ENCODE peak calls at places on chromosomes 13 and 19, in five cellular contexts. One of them, this sample, is unnamed.

GRCh38 chr13:111031531-111031961 is 83.6 kb upstream of the ARHGEF7 start:
- DNase-seq in AG09309: peak; percentile 88
- DNase-seq in choroid plexus epithelial cell: peak; percentile 60
- DNase-seq in T1000: peak; percentile 86
- DNase-seq in left cardiac atrium: no peak
- DNase-seq in this sample: peak; percentile 62

GRCh38 chr13:99382428-99383133 is 75.4 kb upstream of the GPR183 start:
- DNase-seq in AG09309: no peak
- DNase-seq in choroid plexus epithelial cell: no peak
- DNase-seq in T1000: no peak
- DNase-seq in left cardiac atrium: no peak
- DNase-seq in this sample: no peak

GRCh38 chr13:32897296-32897695 is 118.9 kb upstream of the KL start:
- DNase-seq in AG09309: no peak
- DNase-seq in choroid plexus epithelial cell: no peak
- DNase-seq in T1000: no peak
- DNase-seq in left cardiac atrium: no peak
- DNase-seq in this sample: no peak

GRCh38 chr13:109646423-109646822 is 140.0 kb downstream of the IRS2 start:
- DNase-seq in AG09309: no peak
- DNase-seq in choroid plexus epithelial cell: no peak
- DNase-seq in T1000: no peak
- DNase-seq in left cardiac atrium: no peak
- DNase-seq in this sample: no peak

GRCh38 chr19:37975596-37976515 is 68.8 kb downstream of the SIPA1L3 start:
- DNase-seq in AG09309: no peak
- DNase-seq in choroid plexus epithelial cell: no peak
- DNase-seq in T1000: no peak
- DNase-seq in left cardiac atrium: no peak
- DNase-seq in this sample: no peak

GRCh38 chr13:52851153-52851962 is 2.9 kb upstream of the PCDH8 start:
- DNase-seq in AG09309: no peak
- DNase-seq in choroid plexus epithelial cell: peak; percentile 13
- DNase-seq in T1000: no peak
- DNase-seq in left cardiac atrium: peak; percentile 31
- DNase-seq in this sample: peak; percentile 24

GRCh38 chr19:10286803-10287737 is at the start of gene ICAM4:
- DNase-seq in AG09309: no peak
- DNase-seq in choroid plexus epithelial cell: peak; percentile 92
- DNase-seq in T1000: no peak
- DNase-seq in left cardiac atrium: peak; percentile 91
- DNase-seq in this sample: peak; percentile 84

GRCh38 chr13:85597790-85598500 is 201.3 kb downstream of the SLITRK6 start:
- DNase-seq in AG09309: no peak
- DNase-seq in choroid plexus epithelial cell: peak; percentile 20
- DNase-seq in T1000: no peak
- DNase-seq in left cardiac atrium: no peak
- DNase-seq in this sample: no peak

GRCh38 chr13:98478134-98479129 is 98.5 kb downstream of the STK24 start:
- DNase-seq in AG09309: no peak
- DNase-seq in choroid plexus epithelial cell: peak; percentile 30
- DNase-seq in T1000: no peak
- DNase-seq in left cardiac atrium: no peak
- DNase-seq in this sample: no peak

GRCh38 chr13:77065456-77066147 is 38.6 kb upstream of the FBXL3 start:
- DNase-seq in AG09309: no peak
- DNase-seq in choroid plexus epithelial cell: no peak
- DNase-seq in T1000: no peak
- DNase-seq in left cardiac atrium: no peak
- DNase-seq in this sample: no peak

This sample was measured in adrenal gland.